ENCODE peak calls at places on chromosomes 6 and 20, in six cellular contexts. Z, S, W, Y, I and P are unnamed samples.

GRCh38 chr6:13355969-13356368 is 27.6 kb upstream of the TBC1D7 start:
- DNase-seq in Z (no peak), Y (no peak), I (no peak), W (peak; percentile 65), S (no peak), P (no peak)

GRCh38 chr20:56893206-56893605 is 264.1 kb downstream of the TFAP2C start:
- DNase-seq in I (no peak), S (no peak), Z (no peak), W (no peak), Y (no peak), P (no peak)

GRCh38 chr6:99331531-99331930 is 17.9 kb downstream of the FAXC start:
- DNase-seq in S (no peak), I (no peak), W (no peak), Z (no peak), Y (no peak), P (no peak)

GRCh38 chr6:35415065-35415880 is 36.9 kb upstream of the FANCE start:
- DNase-seq in I (peak; percentile 80), S (peak; percentile 86), W (no peak), Z (peak; percentile 63), Y (no peak), P (no peak)

GRCh38 chr6:18350728-18351127 is 36.4 kb upstream of the RNF144B start:
- DNase-seq in W (no peak), S (no peak), Y (no peak), I (no peak), Z (no peak), P (no peak)

GRCh38 chr20:16262594-16262993 is 310.7 kb downstream of the KIF16B start:
- DNase-seq in Z (no peak), Y (no peak), I (no peak), S (peak; percentile 42), W (no peak), P (no peak)

GRCh38 chr20:63706852-63707557 is 771 bp downstream of the ARFRP1 start:
- DNase-seq in I (peak; percentile 58), Y (no peak), Z (peak; percentile 70), W (no peak), S (no peak), P (no peak)

GRCh38 chr6:15249371-15250019 is 3.6 kb downstream of the JARID2 start:
- DNase-seq in I (no peak), Z (no peak), Y (no peak), S (no peak), W (no peak), P (no peak)

GRCh38 chr6:53567701-53568100 is 22.8 kb upstream of the GCLC start:
- DNase-seq in I (no peak), W (no peak), Y (no peak), Z (no peak), S (no peak), P (no peak)

GRCh38 chr6:130020106-130020851 is 1.9 kb downstream of the L3MBTL3 start:
- DNase-seq in Z (peak; percentile 26), W (no peak), S (peak; percentile 26), Y (peak; percentile 38), I (peak; percentile 60), P (no peak)

GRCh38 chr20:33995053-33995816 is 1.5 kb downstream of the RALY start:
- DNase-seq in S (no peak), W (no peak), I (no peak), Y (no peak), Z (no peak), P (no peak)

GRCh38 chr6:25883991-25884390 is 9.9 kb upstream of the SLC17A3 start:
- DNase-seq in W (no peak), I (no peak), Y (no peak), S (no peak), Z (no peak), P (no peak)

GRCh38 chr20:58331961-58332551 is 22.5 kb downstream of the RAB22A start:
- DNase-seq in I (no peak), Y (no peak), Z (no peak), S (no peak), W (no peak), P (no peak)

GRCh38 chr6:99521557-99522286 is 6.5 kb upstream of the USP45 start:
- DNase-seq in W (no peak), S (no peak), I (peak; percentile 27), Z (no peak), Y (no peak), P (no peak)

GRCh38 chr6:2197177-2197671 is 48.2 kb downstream of the GMDS start:
- DNase-seq in S (no peak), Z (no peak), Y (no peak), W (no peak), I (no peak), P (no peak)

GRCh38 chr6:11596640-11597237 is 59.2 kb downstream of the TMEM170B start:
- DNase-seq in W (no peak), Z (no peak), S (no peak), Y (no peak), I (no peak), P (no peak)

GRCh38 chr20:33415948-33416347 is 14.6 kb upstream of the CDK5RAP1 start:
- DNase-seq in Y (no peak), S (peak; percentile 45), W (no peak), Z (peak; percentile 66), I (no peak), P (no peak)

GRCh38 chr6:52369234-52369633 is 7.3 kb downstream of the PAQR8 start:
- DNase-seq in Y (no peak), S (no peak), W (no peak), I (no peak), Z (no peak), P (no peak)

GRCh38 chr6:125262026-125263013 is 39.4 kb downstream of the HDDC2 start:
- DNase-seq in Z (no peak), I (no peak), W (no peak), Y (no peak), S (no peak), P (no peak)

GRCh38 chr20:13587370-13587769 is 51.4 kb downstream of the TASP1 start:
- DNase-seq in Z (no peak), I (no peak), W (no peak), S (no peak), Y (no peak), P (no peak)

GRCh38 chr20:13586133-13586532 is 52.6 kb downstream of the TASP1 start:
- DNase-seq in I (no peak), Y (no peak), S (no peak), Z (no peak), W (no peak), P (no peak)

GRCh38 chr20:13580725-13581124 is 58.0 kb downstream of the TASP1 start:
- DNase-seq in Z (no peak), S (no peak), I (no peak), W (no peak), Y (no peak), P (no peak)

GRCh38 chr20:13581451-13581850 is 57.3 kb downstream of the TASP1 start:
- DNase-seq in Y (no peak), S (no peak), W (no peak), Z (no peak), I (no peak), P (no peak)
- H3K27me3 ChIP-seq in Y (no peaks in the 10 kb centered on the region), S (no peaks in the 10 kb centered on the region), W (no peaks in the 10 kb centered on the region), Z (no peaks in the 10 kb centered on the region), I (no peaks in the 10 kb centered on the region), P (no peaks in the 10 kb centered on the region)

DNA sequence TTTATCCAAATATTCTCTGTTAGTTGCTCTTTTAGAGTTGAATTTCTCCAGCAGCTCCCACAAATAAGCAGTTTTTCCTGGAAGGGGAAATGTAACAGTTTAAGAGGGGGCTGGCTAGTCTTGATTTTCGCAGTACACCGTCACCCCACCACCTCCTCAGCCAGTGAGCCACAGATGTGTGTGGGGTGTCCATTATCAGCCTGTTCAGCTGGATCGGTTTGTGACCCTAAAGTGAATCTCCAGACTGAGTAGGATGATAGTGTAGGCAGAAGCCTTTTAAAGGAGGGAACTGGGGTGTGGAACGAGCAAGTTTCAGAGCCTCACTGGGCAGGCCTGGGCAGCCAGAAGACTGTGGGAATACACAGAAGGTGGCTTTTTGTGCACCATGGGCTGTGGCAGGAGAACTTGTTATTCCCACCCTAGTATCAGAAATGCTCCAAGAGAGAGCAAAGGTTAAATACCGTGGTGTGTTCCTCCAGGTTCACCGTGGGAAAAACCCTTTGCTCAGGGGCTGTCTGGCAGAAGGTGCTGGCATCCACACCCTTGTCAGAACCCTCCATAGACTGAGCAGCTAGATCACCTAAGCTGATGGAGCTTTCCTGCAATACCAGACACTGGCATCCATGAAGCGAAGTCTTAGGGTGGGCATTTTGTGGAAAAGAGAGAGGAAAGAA is 230.9 kb upstream of the MOCS1 start:
- DNase-seq in Y (no peak), I (no peak), Z (no peak), S (no peak), W (no peak), P (no peak)
- H3K27me3 ChIP-seq in Y (no peaks in the 10 kb centered on the region), I (no peaks in the 10 kb centered on the region), Z (no peaks in the 10 kb centered on the region), S (no peaks in the 10 kb centered on the region), W (no peaks in the 10 kb centered on the region), P (no peaks in the 10 kb centered on the region)

DNA sequence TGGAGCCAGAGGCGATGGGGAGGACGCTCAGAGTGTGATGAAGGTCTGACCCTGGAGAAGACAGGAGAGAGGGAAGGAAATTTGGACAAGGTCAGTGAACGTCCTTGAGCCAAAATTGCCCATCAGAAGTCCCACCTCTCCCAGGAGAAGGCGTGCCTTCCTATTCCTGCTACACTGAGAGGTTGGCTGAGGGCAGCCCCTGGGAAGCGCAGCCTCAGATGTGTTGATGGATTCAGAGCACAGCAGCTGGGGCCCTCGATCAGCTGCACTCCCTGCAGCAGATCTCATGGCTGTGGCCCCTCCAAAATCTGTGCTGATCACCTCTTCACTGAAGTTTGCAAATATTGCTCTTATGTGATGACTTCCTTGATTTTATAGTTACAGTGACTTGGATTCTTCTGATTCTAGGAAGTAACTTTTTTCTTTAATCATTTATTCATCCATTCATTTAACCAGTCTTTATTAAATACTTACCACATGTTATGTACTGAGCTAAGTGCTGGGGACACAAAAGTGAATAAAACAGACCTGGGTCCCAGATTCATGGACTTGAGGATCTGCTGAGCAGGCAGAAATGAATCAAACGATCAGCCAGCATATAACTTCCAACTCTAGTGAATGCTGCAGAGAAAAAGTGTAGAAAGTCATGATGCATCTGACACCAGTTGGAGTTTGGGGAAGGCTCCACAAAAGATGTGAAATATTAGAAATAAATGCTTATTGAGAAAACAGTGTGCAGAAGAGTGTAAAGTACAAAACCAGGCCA is 69.6 kb upstream of the ARMC2 start:
- DNase-seq in W (no peak), I (no peak), Z (no peak), Y (no peak), S (no peak), P (no peak)
- H3K27me3 ChIP-seq in W (no peaks in the 10 kb centered on the region), I (no peaks in the 10 kb centered on the region), Z (no peaks in the 10 kb centered on the region), Y (no peaks in the 10 kb centered on the region), S (no peaks in the 10 kb centered on the region), P (no peaks in the 10 kb centered on the region)

DNA sequence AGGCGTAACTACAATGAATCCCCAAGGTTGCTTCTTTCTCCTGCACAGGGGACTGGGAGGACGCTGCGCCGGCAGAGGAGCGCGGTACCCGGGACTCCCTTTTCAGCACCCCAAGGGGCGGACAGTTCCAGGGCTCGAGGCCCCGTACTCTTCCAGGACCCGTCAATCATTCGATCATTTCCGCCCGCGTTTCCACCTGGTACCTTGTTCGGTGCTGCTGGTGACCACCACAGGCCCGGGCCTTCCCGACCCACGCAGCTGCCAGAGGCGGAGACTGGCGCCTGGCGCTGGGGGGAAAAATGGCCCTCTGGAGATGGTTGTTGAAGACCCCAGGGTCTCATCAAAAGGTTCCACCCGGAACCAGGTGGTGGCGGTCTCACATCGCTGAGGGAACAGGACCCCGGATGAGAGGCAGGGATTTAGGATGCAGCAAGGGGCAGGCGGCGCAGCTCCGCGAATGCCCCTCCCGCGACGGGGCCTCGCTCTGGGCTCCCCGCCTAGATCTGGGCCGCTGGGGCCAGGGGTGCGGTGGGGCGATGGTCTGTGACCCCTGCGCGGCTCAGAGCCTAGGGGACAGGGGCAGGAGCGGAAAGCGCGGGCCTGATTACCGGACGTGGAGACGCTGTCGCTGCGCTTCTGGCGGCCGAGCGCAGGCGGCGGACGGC is 744 bp downstream of the VSX1 start:
- DNase-seq in S (peak; percentile 28), Y (no peak), Z (peak; percentile 64), W (no peak), I (peak; percentile 46), P (no peak)
- H3K27me3 ChIP-seq in S (peaks cover 36% of the 10 kb centered on the region), Y (peaks cover 54% of the 10 kb centered on the region), Z (peaks cover 89% of the 10 kb centered on the region), W (peaks cover 95% of the 10 kb centered on the region), I (no peaks in the 10 kb centered on the region), P (peaks cover 80% of the 10 kb centered on the region)